ENCODE peak calls at places on chromosomes 2 and 18, in four cellular contexts. One of them, this sample, is unnamed.

GRCh38 chr2:232129483-232129882 is 168.0 kb downstream of the DIS3L2 start:
- ATAC-seq in activated naive CD8-positive, alpha-beta T cell treated with anti-CD3 and anti-CD28 coated beads, Interleukin-2, amount 50 U/mL, for 24 hours: no peak
- ATAC-seq in HepG2: no peak
- ATAC-seq in gastrocnemius medialis: no peak
- ATAC-seq in this sample: no peak

GRCh38 chr2:70321377-70321776 is 19.5 kb upstream of the FAM136A start:
- ATAC-seq in activated naive CD8-positive, alpha-beta T cell treated with anti-CD3 and anti-CD28 coated beads, Interleukin-2, amount 50 U/mL, for 24 hours: no peak
- ATAC-seq in HepG2: no peak
- ATAC-seq in gastrocnemius medialis: no peak
- ATAC-seq in this sample: no peak

GRCh38 chr2:236769981-236770671 is 200.5 kb downstream of the ACKR3 start:
- ATAC-seq in activated naive CD8-positive, alpha-beta T cell treated with anti-CD3 and anti-CD28 coated beads, Interleukin-2, amount 50 U/mL, for 24 hours: no peak
- ATAC-seq in HepG2: no peak
- ATAC-seq in gastrocnemius medialis: peak
- ATAC-seq in this sample: no peak

GRCh38 chr2:39301352-39301751 is 57.6 kb upstream of the CDKL4 start:
- ATAC-seq in gastrocnemius medialis: no peak
- ATAC-seq in HepG2: no peak
- ATAC-seq in activated naive CD8-positive, alpha-beta T cell treated with anti-CD3 and anti-CD28 coated beads, Interleukin-2, amount 50 U/mL, for 24 hours: no peak
- ATAC-seq in this sample: no peak

GRCh38 chr2:127359520-127359919 is 28.3 kb downstream of the MAP3K2 start:
- ATAC-seq in activated naive CD8-positive, alpha-beta T cell treated with anti-CD3 and anti-CD28 coated beads, Interleukin-2, amount 50 U/mL, for 24 hours: no peak
- ATAC-seq in gastrocnemius medialis: no peak
- ATAC-seq in HepG2: peak
- ATAC-seq in this sample: no peak

GRCh38 chr2:127118038-127118437 is 11.1 kb upstream of the BIN1 start:
- ATAC-seq in gastrocnemius medialis: no peak
- ATAC-seq in activated naive CD8-positive, alpha-beta T cell treated with anti-CD3 and anti-CD28 coated beads, Interleukin-2, amount 50 U/mL, for 24 hours: no peak
- ATAC-seq in HepG2: no peak
- ATAC-seq in this sample: no peak

GRCh38 chr18:44518666-44519065 is 162.0 kb upstream of the SETBP1 start:
- ATAC-seq in gastrocnemius medialis: no peak
- ATAC-seq in HepG2: no peak
- ATAC-seq in activated naive CD8-positive, alpha-beta T cell treated with anti-CD3 and anti-CD28 coated beads, Interleukin-2, amount 50 U/mL, for 24 hours: no peak
- ATAC-seq in this sample: no peak

GRCh38 chr18:79429785-79430281 is 34.1 kb downstream of the NFATC1 start:
- ATAC-seq in activated naive CD8-positive, alpha-beta T cell treated with anti-CD3 and anti-CD28 coated beads, Interleukin-2, amount 50 U/mL, for 24 hours: no peak
- ATAC-seq in HepG2: no peak
- ATAC-seq in gastrocnemius medialis: no peak
- ATAC-seq in this sample: no peak

GRCh38 chr2:113846439-113846838 is 43.5 kb upstream of the ACTR3 start:
- ATAC-seq in gastrocnemius medialis: no peak
- ATAC-seq in HepG2: no peak
- ATAC-seq in activated naive CD8-positive, alpha-beta T cell treated with anti-CD3 and anti-CD28 coated beads, Interleukin-2, amount 50 U/mL, for 24 hours: no peak
- ATAC-seq in this sample: no peak

GRCh38 chr2:43005975-43006833 is 213.8 kb upstream of the HAAO start:
- ATAC-seq in HepG2: peak
- ATAC-seq in gastrocnemius medialis: no peak
- ATAC-seq in activated naive CD8-positive, alpha-beta T cell treated with anti-CD3 and anti-CD28 coated beads, Interleukin-2, amount 50 U/mL, for 24 hours: no peak
- ATAC-seq in this sample: no peak

GRCh38 chr2:14517731-14518130 is 114.8 kb upstream of the LRATD1 start:
- ATAC-seq in gastrocnemius medialis: no peak
- ATAC-seq in HepG2: no peak
- ATAC-seq in activated naive CD8-positive, alpha-beta T cell treated with anti-CD3 and anti-CD28 coated beads, Interleukin-2, amount 50 U/mL, for 24 hours: no peak
- ATAC-seq in this sample: no peak

This sample was measured in activated T-helper 17 cell treated with anti-CD3 and anti-CD28 coated beads, Interleukin-2, amount 50 U/mL, for 72 hours.